ENCODE peak calls at places on chromosomes 2 and 18, in four cellular contexts. N, G, B and P are unnamed samples.

GRCh38 chr2:217824223-217824622 is 178.6 kb downstream of the TNS1 start:
- DNase-seq in N (no peak), G (no peak), B (no peak), P (no peak)

GRCh38 chr2:194079989-194080388 is 1577.0 kb upstream of the SLC39A10 start:
- DNase-seq in N (no peak), G (no peak), B (no peak), P (no peak)

GRCh38 chr2:102226171-102226570 is 39.3 kb downstream of the IL1RL2 start:
- DNase-seq in N (no peak), G (no peak), B (no peak), P (no peak)

GRCh38 chr18:12255626-12256026 is 1.5 kb downstream of the CIDEA start:
- DNase-seq in N (no peak), G (no peak), B (peak; percentile 35), P (peak; percentile 48)

GRCh38 chr2:150339282-150339681 is 148.2 kb downstream of the RND3 start:
- DNase-seq in N (no peak), G (no peak), B (no peak), P (no peak)

GRCh38 chr18:44823782-44824181 is 143.1 kb downstream of the SETBP1 start:
- DNase-seq in N (peak; percentile 73), G (no peak), B (no peak), P (no peak)

GRCh38 chr2:42503291-42503690 is 9.5 kb upstream of the KCNG3 start:
- DNase-seq in N (no peak), G (no peak), B (no peak), P (no peak)

GRCh38 chr18:32714571-32715148 is 58.2 kb downstream of the KLHL14 start:
- DNase-seq in N (peak; percentile 78), G (peak; percentile 68), B (peak; percentile 79), P (peak; percentile 21)

GRCh38 chr2:168848220-168848619 is 42.0 kb downstream of the SPC25 start:
- DNase-seq in N (no peak), G (no peak), B (no peak), P (peak; percentile 47)

GRCh38 chr2:195320416-195320973 is 336.5 kb upstream of the SLC39A10 start:
- DNase-seq in N (peak; percentile 4), G (no peak), B (no peak), P (no peak)

GRCh38 chr2:218853766-218854165 is 5.8 kb upstream of the WNT6 start:
- DNase-seq in N (peak; percentile 16), G (no peak), B (no peak), P (no peak)

GRCh38 chr2:12762337-12762736 is 45.6 kb downstream of the TRIB2 start:
- DNase-seq in N (no peak), G (no peak), B (no peak), P (no peak)

GRCh38 chr2:200763422-200763821 is 48.3 kb upstream of the BZW1 start:
- DNase-seq in N (peak; percentile 18), G (no peak), B (no peak), P (no peak)

GRCh38 chr2:197309369-197310231 is 980 bp downstream of the ANKRD44 start:
- DNase-seq in N (peak; percentile 6), G (peak; percentile 26), B (no peak), P (peak; percentile 44)

GRCh38 chr2:186909095-186909494 is 60.1 kb upstream of the ZSWIM2 start:
- DNase-seq in N (no peak), G (no peak), B (no peak), P (no peak)

GRCh38 chr2:216339456-216340279 is 32.6 kb downstream of the MARCHF4 start:
- DNase-seq in N (peak; percentile 76), G (peak; percentile 34), B (no peak), P (no peak)

GRCh38 chr18:67265464-67266245 is 250.9 kb downstream of the DSEL start:
- DNase-seq in N (peak; percentile 94), G (no peak), B (no peak), P (no peak)

GRCh38 chr2:70029814-70030409 is 57.4 kb upstream of the PCBP1 start:
- DNase-seq in N (peak; percentile 24), G (no peak), B (no peak), P (no peak)

GRCh38 chr2:63721082-63721424 is 120.6 kb upstream of the UGP2 start:
- DNase-seq in N (no peak), G (no peak), B (no peak), P (no peak)

GRCh38 chr2:11738589-11739436 is 7.6 kb upstream of the LPIN1 start:
- DNase-seq in N (peak; percentile 72), G (peak; percentile 55), B (peak; percentile 75), P (peak; percentile 62)

GRCh38 chr2:64408031-64408430 is 45.9 kb upstream of the LGALSL start:
- DNase-seq in N (no peak), G (no peak), B (no peak), P (no peak)

GRCh38 chr2:55093381-55093780 is 43.1 kb upstream of the RTN4 start:
- DNase-seq in N (peak; percentile 70), G (no peak), B (no peak), P (no peak)

GRCh38 chr2:160332318-160332717 is 132.2 kb upstream of the ITGB6 start:
- DNase-seq in N (peak; percentile 35), G (peak; percentile 46), B (no peak), P (no peak)

GRCh38 chr2:10868465-10869314 is 43.0 kb upstream of the KCNF1 start:
- DNase-seq in N (peak; percentile 13), G (no peak), B (no peak), P (no peak)

GRCh38 chr2:41926614-41927580 is 120.9 kb upstream of the PKDCC start:
- DNase-seq in N (no peak), G (no peak), B (no peak), P (no peak)

GRCh38 chr2:111119004-111119846 is 1.5 kb upstream of the BCL2L11 start:
- DNase-seq in N (peak; percentile 8), G (peak; percentile 33), B (no peak), P (no peak)

GRCh38 chr2:128379021-128380005 is 60.6 kb upstream of the HS6ST1 start:
- DNase-seq in N (peak; percentile 46), G (no peak), B (peak; percentile 90), P (no peak)

GRCh38 chr2:41966431-41966893 is 81.4 kb upstream of the PKDCC start:
- DNase-seq in N (peak; percentile 97), G (no peak), B (peak; percentile 58), P (peak; percentile 39)

GRCh38 chr2:124281556-124281955 is 256.5 kb downstream of the CNTNAP5 start:
- DNase-seq in N (no peak), G (no peak), B (no peak), P (no peak)

GRCh38 chr2:138787053-138787666 is 7.0 kb upstream of the NXPH2 start:
- DNase-seq in N (peak; percentile 59), G (peak; percentile 48), B (peak; percentile 44), P (no peak)